ENCODE peak calls at places on chromosome 22, in four cellular contexts. D is AG09319, P is GM10248, Y is ovary. C is an unnamed sample.

GRCh38 chr22:35489225-35489624 is 51.4 kb upstream of the RASD2 start:
- DNase-seq in D (no peak), P (no peak), Y (no peak), C (no peak)

GRCh38 chr22:30882974-30883533 is 85.5 kb downstream of the MORC2 start:
- DNase-seq in D (no peak), P (no peak), Y (no peak), C (peak)

GRCh38 chr22:31120230-31120629 is 2.5 kb upstream of the INPP5J start:
- DNase-seq in D (no peak), P (no peak), Y (no peak), C (no peak)

GRCh38 chr22:35484651-35485372 is 55.8 kb upstream of the RASD2 start:
- DNase-seq in D (no peak), P (no peak), Y (no peak), C (no peak)

GRCh38 chr22:39263626-39264025 is 18.8 kb upstream of the PDGFB start:
- DNase-seq in D (no peak), P (no peak), Y (no peak), C (no peak)

GRCh38 chr22:42996646-42997365 is 18.1 kb downstream of the PACSIN2 start:
- DNase-seq in D (no peak), P (no peak), Y (peak), C (no peak)

GRCh38 chr22:32206774-32207758 is 2.2 kb upstream of the RFPL2 start:
- DNase-seq in D (no peak), P (no peak), Y (no peak), C (peak)

GRCh38 chr22:50361688-50362087 is 18.6 kb downstream of the PPP6R2 start:
- DNase-seq in D (no peak), P (no peak), Y (no peak), C (no peak)

GRCh38 chr22:33382427-33382826 is 324.2 kb upstream of the SYN3 start:
- DNase-seq in D (no peak), P (no peak), Y (no peak), C (peak)

GRCh38 chr22:27043246-27043645 is 385.9 kb downstream of the MIAT start:
- DNase-seq in D (no peak), P (no peak), Y (no peak), C (no peak)

GRCh38 chr22:24498826-24499225 is 3.7 kb downstream of the UPB1 start:
- DNase-seq in D (no peak), P (no peak), Y (no peak), C (no peak)

GRCh38 chr22:35648066-35649025 is at the start of gene APOL6:
- DNase-seq in D (no peak), P (peak), Y (no peak), C (peak)

GRCh38 chr22:42945736-42946135 is 69.2 kb downstream of the PACSIN2 start:
- DNase-seq in D (no peak), P (no peak), Y (no peak), C (no peak)

GRCh38 chr22:26406118-26406517 is 22.9 kb upstream of the ASPHD2 start:
- DNase-seq in D (no peak), P (no peak), Y (no peak), C (no peak)

GRCh38 chr22:42972592-42973535 is 42.1 kb downstream of the PACSIN2 start:
- DNase-seq in D (no peak), P (no peak), Y (no peak), C (peak)

GRCh38 chr22:26756675-26757293 is 99.4 kb downstream of the MIAT start:
- DNase-seq in D (no peak), P (peak), Y (peak), C (peak)

GRCh38 chr22:49921508-49922278 is 3.3 kb downstream of the CRELD2 start:
- DNase-seq in D (no peak), P (no peak), Y (no peak), C (peak)

GRCh38 chr22:20750461-20751184 is 23.3 kb upstream of the SERPIND1 start:
- DNase-seq in D (peak), P (peak), Y (peak), C (peak)

GRCh38 chr22:22705328-22706100 is 61.1 kb downstream of the GGTLC2 start:
- DNase-seq in D (no peak), P (no peak), Y (no peak), C (no peak)

GRCh38 chr22:20572132-20572802 is 64.9 kb downstream of the MED15 start:
- DNase-seq in D (no peak), P (no peak), Y (no peak), C (peak)

GRCh38 chr22:49927483-49928184 is 9.2 kb downstream of the CRELD2 start:
- DNase-seq in D (no peak), P (no peak), Y (no peak), C (no peak)

GRCh38 chr22:19871023-19871844 is 16.6 kb upstream of the GNB1L start:
- DNase-seq in D (no peak), P (no peak), Y (peak), C (peak)

GRCh38 chr22:45584621-45585436 is 82.1 kb downstream of the FBLN1 start:
- DNase-seq in D (no peak), P (no peak), Y (no peak), C (no peak)

GRCh38 chr22:31800065-31800464 is 46.2 kb downstream of the DEPDC5 start:
- DNase-seq in D (no peak), P (no peak), Y (no peak), C (no peak)

GRCh38 chr22:45421349-45422057 is 8.0 kb downstream of the RIBC2 start:
- DNase-seq in D (no peak), P (no peak), Y (no peak), C (no peak)

GRCh38 chr22:23763579-23764331 is 965 bp downstream of the C22orf15 start:
- DNase-seq in D (no peak), P (peak), Y (no peak), C (no peak)

GRCh38 chr22:43293661-43294392 is 49.3 kb downstream of the SCUBE1 start:
- DNase-seq in D (no peak), P (no peak), Y (peak), C (no peak)

GRCh38 chr22:45977551-45978274 is 751 bp upstream of the WNT7B start:
- DNase-seq in D (no peak), P (no peak), Y (no peak), C (no peak)

GRCh38 chr22:46150615-46151423 is 493 bp downstream of the PPARA start:
- DNase-seq in D (no peak), P (peak), Y (peak), C (peak)

GRCh38 chr22:44541671-44542319 is 43.8 kb upstream of the RTL6 start:
- DNase-seq in D (no peak), P (no peak), Y (no peak), C (peak)

GRCh38 chr22:49827853-49828598 is at the start of gene BRD1:
- DNase-seq in D (no peak), P (peak), Y (peak), C (peak)

GRCh38 chr22:26642465-26643367 is 14.7 kb upstream of the MIAT start:
- DNase-seq in D (no peak), P (peak), Y (no peak), C (no peak)

GRCh38 chr22:19086417-19086816 is 35.8 kb downstream of the DGCR2 start:
- DNase-seq in D (no peak), P (no peak), Y (no peak), C (peak)

GRCh38 chr22:30875481-30876215 is 92.9 kb downstream of the MORC2 start:
- DNase-seq in D (no peak), P (no peak), Y (no peak), C (no peak)

DNA sequence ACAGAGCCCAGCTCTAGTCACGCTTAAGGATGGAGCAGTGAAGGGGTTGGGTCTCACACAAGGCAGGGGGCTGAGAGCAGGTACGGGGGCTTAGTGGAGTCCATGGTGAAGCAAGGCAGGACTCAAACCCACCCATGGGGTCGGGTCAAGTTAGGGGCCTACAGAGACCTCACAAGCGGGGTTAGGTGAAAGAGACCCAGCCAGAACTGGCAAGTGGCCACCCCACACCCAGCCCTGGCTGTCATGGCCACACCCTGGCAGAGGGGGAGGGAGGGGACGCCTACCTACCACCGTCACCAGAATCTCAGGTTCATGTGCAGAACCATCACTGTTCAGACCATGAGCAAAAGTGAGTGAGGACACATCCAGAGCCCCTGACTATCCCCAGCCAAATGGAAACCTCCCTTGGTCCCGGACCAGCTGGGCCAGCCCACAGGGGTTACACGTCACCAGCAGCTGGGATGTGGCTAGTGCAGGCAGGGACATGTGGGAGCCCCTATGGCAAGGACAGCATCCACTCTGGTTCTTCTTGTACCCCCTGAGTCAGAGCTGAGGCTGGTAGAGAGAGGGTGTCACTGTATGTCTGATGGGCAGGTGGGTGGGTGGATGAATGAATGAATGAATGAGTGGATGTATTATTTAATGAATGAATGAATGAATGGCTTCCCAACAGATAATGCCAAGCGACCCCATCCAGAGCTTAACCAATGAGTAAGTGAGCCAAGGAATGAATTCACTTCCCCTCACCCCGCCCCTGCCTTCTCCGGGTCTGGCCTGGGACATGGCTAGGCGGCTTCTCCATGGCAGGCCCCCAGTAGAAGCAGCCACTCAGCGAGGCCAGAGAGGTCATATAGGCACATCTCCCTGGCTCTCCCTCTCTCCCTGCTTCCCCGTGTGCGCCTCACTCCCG is 681.6 kb downstream of the TBC1D22A start:
- DNase-seq in D (no peak), P (no peak), Y (no peak), C (no peak)
- TF ChIP-seq CTCF in D (no peak), P (no peak), Y (no peak), C (no peak)

GRCh38 chr22:41410311-41410751 is 28.6 kb downstream of the TEF start:
- DNase-seq in D (no peak), P (no peak), Y (no peak), C (no peak)

GRCh38 chr22:41407433-41407832 is 25.7 kb downstream of the TEF start:
- DNase-seq in D (no peak), P (no peak), Y (no peak), C (no peak)

GRCh38 chr22:41411021-41411851 is 29.5 kb downstream of the TEF start:
- DNase-seq in D (no peak), P (no peak), Y (peak), C (no peak)

GRCh38 chr22:41405588-41405987 is 23.8 kb downstream of the TEF start:
- DNase-seq in D (no peak), P (peak), Y (no peak), C (no peak)

DNA sequence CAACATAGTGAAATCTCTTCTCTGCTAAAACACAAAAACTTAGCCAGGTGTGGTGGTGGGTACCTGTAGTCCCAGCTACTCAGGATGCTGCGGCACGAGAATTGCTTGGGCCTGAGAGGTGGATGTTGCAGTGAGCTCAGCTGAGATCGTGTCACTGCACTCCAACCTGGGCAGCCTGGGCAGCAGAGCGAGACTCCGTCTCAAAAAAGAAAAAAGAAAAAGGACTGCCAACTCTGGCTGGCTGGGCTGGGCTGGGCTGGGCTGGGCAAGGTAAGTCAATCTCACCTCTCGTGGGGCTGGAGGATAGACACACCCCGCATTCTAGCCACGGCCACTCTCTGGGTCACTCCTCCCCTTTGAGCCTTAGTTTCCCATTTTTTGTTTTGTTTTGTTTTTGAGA is 26.9 kb downstream of the TEF start:
- DNase-seq in D (no peak), P (no peak), Y (no peak), C (no peak)
- TF ChIP-seq CTCF in D (no peak), P (no peak), Y (no peak), C (no peak)

GRCh38 chr22:17665884-17666283 is 27.3 kb downstream of the BCL2L13 start:
- DNase-seq in D (no peak), P (no peak), Y (no peak), C (no peak)
- TF ChIP-seq CTCF in D (no peak), P (no peak), Y (no peak), C (no peak)

DNA sequence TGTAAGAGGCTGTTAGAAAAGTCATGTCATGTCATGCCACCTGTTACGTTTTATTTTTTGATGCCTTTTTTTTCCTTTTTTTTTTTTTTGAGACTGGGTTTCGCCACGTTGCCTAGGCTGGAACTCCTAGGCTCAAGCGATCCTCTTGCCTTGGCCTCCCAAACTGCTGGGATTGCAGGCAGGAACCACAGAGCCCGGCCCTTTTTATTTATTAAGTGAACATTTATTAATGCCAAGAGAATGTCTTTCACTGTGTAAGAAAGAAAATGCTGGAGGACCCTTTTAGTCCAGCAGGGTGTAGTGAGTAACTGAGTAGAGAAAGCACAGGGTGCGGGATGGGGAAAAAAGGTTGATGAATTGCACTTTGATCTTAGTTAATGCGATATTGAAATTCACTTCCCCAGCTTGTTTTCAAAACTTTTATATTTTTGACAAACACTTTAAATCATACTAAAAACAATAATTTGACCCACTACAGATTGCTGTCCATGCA is 2.3 kb upstream of the XBP1 start:
- DNase-seq in D (no peak), P (no peak), Y (no peak), C (no peak)
- TF ChIP-seq CTCF in D (no peak), P (no peak), Y (no peak), C (no peak)

GRCh38 chr22:38148252-38148651 is 33.4 kb downstream of the PLA2G6 start:
- DNase-seq in D (no peak), P (no peak), Y (no peak), C (peak)

GRCh38 chr22:38141574-38141973 is 31.1 kb upstream of the BAIAP2L2 start:
- DNase-seq in D (no peak), P (no peak), Y (no peak), C (no peak)

GRCh38 chr22:38142606-38143005 is 32.1 kb upstream of the BAIAP2L2 start:
- DNase-seq in D (no peak), P (no peak), Y (no peak), C (peak)

GRCh38 chr22:38139901-38140300 is 29.4 kb upstream of the BAIAP2L2 start:
- DNase-seq in D (no peak), P (no peak), Y (no peak), C (peak)

GRCh38 chr22:38144025-38144405 is 33.5 kb upstream of the BAIAP2L2 start:
- DNase-seq in D (no peak), P (no peak), Y (no peak), C (peak)
- TF ChIP-seq CTCF in D (no peak), P (no peak), Y (no peak), C (no peak)

C was measured in right lobe of liver.